ENCODE peak calls at places on chromosomes 4 and X, in six cellular contexts. One of them, this sample, is unnamed.

GRCh38 chr4:173014113-173014558 is 154.5 kb upstream of the GALNT7 start:
- DNase-seq in HFFc6: peak; percentile 37
- DNase-seq in cerebellar cortex: peak; percentile 80
- DNase-seq in memory B cell: no peak
- DNase-seq in right cardiac atrium: peak; percentile 55
- DNase-seq in mucosa of descending colon: no peak
- DNase-seq in this sample: no peak

GRCh38 chr4:141021397-141022194 is 111.7 kb downstream of the RNF150 start:
- DNase-seq in cerebellar cortex: peak; percentile 30
- DNase-seq in HFFc6: no peak
- DNase-seq in right cardiac atrium: no peak
- DNase-seq in mucosa of descending colon: no peak
- DNase-seq in memory B cell: no peak
- DNase-seq in this sample: no peak

GRCh38 chr4:127188847-127189246 is 443.9 kb upstream of the INTU start:
- DNase-seq in memory B cell: no peak
- DNase-seq in HFFc6: no peak
- DNase-seq in mucosa of descending colon: no peak
- DNase-seq in cerebellar cortex: peak; percentile 2
- DNase-seq in right cardiac atrium: no peak
- DNase-seq in this sample: no peak

GRCh38 chr4:139144161-139144859 is 32.7 kb downstream of the ELF2 start:
- DNase-seq in cerebellar cortex: no peak
- DNase-seq in mucosa of descending colon: peak; percentile 32
- DNase-seq in memory B cell: no peak
- DNase-seq in right cardiac atrium: peak; percentile 78
- DNase-seq in HFFc6: peak; percentile 57
- DNase-seq in this sample: peak; percentile 64

GRCh38 chr4:147950840-147951239 is 219.0 kb downstream of the ARHGAP10 start:
- DNase-seq in cerebellar cortex: no peak
- DNase-seq in memory B cell: no peak
- DNase-seq in mucosa of descending colon: no peak
- DNase-seq in HFFc6: no peak
- DNase-seq in right cardiac atrium: no peak
- DNase-seq in this sample: no peak

GRCh38 chrX:154436597-154437397 is at the start of gene GDI1:
- DNase-seq in HFFc6: peak; percentile 47
- DNase-seq in cerebellar cortex: peak; percentile 33
- DNase-seq in memory B cell: peak; percentile 64
- DNase-seq in right cardiac atrium: peak; percentile 87
- DNase-seq in mucosa of descending colon: peak; percentile 55
- DNase-seq in this sample: no peak

GRCh38 chrX:68693481-68694410 is 46.3 kb downstream of the STARD8 start:
- DNase-seq in right cardiac atrium: peak; percentile 95
- DNase-seq in HFFc6: peak; percentile 28
- DNase-seq in mucosa of descending colon: peak; percentile 47
- DNase-seq in cerebellar cortex: no peak
- DNase-seq in memory B cell: no peak
- DNase-seq in this sample: peak; percentile 86

GRCh38 chr4:152103181-152103901 is 342.5 kb upstream of the GATB start:
- DNase-seq in memory B cell: no peak
- DNase-seq in mucosa of descending colon: no peak
- DNase-seq in cerebellar cortex: no peak
- DNase-seq in HFFc6: no peak
- DNase-seq in right cardiac atrium: no peak
- DNase-seq in this sample: no peak

GRCh38 chr4:169823685-169824084 is 65.9 kb upstream of the HPF1 start:
- DNase-seq in right cardiac atrium: no peak
- DNase-seq in mucosa of descending colon: peak; percentile 52
- DNase-seq in memory B cell: no peak
- DNase-seq in cerebellar cortex: no peak
- DNase-seq in HFFc6: peak; percentile 37
- DNase-seq in this sample: no peak

GRCh38 chr4:39044947-39045734 is 12.9 kb upstream of the TMEM156 start:
- DNase-seq in right cardiac atrium: peak; percentile 81
- DNase-seq in cerebellar cortex: no peak
- DNase-seq in memory B cell: peak; percentile 20
- DNase-seq in HFFc6: no peak
- DNase-seq in mucosa of descending colon: peak; percentile 25
- DNase-seq in this sample: no peak

This sample was measured in sciatic nerve.